ENCODE peak calls at places on chromosome 9, in eight cellular contexts. J is adrenal gland, S is ovary, E is HepG2, Q is GM12878, C is stomach, L is upper lobe of left lung, W is transverse colon. U is an unnamed sample.
A peak's percentile ranks its signal among the peaks of the same experiment; 100 is the strongest.

GRCh38 chr9:83646500-83647239 is 23.7 kb downstream of the IDNK start:
- DNase-seq in L (no peak), Q (no peak), J (no peak), S (no peak), W (no peak), C (no peak), E (no peak), U (no peak)

GRCh38 chr9:72464819-72465218 is 56.6 kb upstream of the TMC1 start:
- DNase-seq in C (no peak), L (no peak), E (no peak), Q (no peak), J (no peak), S (no peak), W (no peak), U (no peak)

GRCh38 chr9:133528887-133529262 is 4.1 kb upstream of the MYMK start:
- DNase-seq in S (no peak), E (no peak), L (no peak), J (no peak), W (no peak), Q (no peak), C (no peak), U (no peak)

GRCh38 chr9:127166651-127167524 is 44.5 kb upstream of the ANGPTL2 start:
- DNase-seq in W (peak; percentile 26), E (no peak), S (no peak), C (peak; percentile 26), J (no peak), Q (peak; percentile 94), L (no peak), U (peak; percentile 86)

GRCh38 chr9:16125637-16126036 is 572.8 kb downstream of the CCDC171 start:
- DNase-seq in W (no peak), L (no peak), Q (no peak), S (no peak), E (no peak), J (no peak), C (no peak), U (no peak)

GRCh38 chr9:81906656-81907055 is 21.6 kb upstream of the SPATA31D4 start:
- DNase-seq in E (no peak), L (no peak), W (no peak), Q (no peak), J (no peak), C (no peak), S (no peak), U (no peak)

GRCh38 chr9:114163517-114163924 is 8.2 kb downstream of the COL27A1 start:
- DNase-seq in L (peak; percentile 76), C (peak; percentile 46), Q (no peak), W (no peak), S (peak; percentile 70), E (peak; percentile 45), J (peak; percentile 50), U (no peak)

GRCh38 chr9:98087420-98088354 is 31.2 kb downstream of the NANS start:
- DNase-seq in Q (no peak), L (peak; percentile 91), C (peak; percentile 59), W (peak; percentile 22), J (no peak), S (peak; percentile 54), E (no peak), U (peak; percentile 86)

GRCh38 chr9:126109575-126109974 is 217.1 kb upstream of the MVB12B start:
- DNase-seq in E (no peak), J (no peak), W (no peak), S (no peak), Q (no peak), L (no peak), C (no peak), U (peak; percentile 13)

GRCh38 chr9:93968451-93969327 is 13.5 kb upstream of the BARX1 start:
- DNase-seq in W (no peak), L (peak; percentile 64), C (no peak), Q (no peak), S (no peak), E (peak; percentile 53), J (no peak), U (no peak)

GRCh38 chr9:124483481-124483880 is 23.7 kb downstream of the NR5A1 start:
- DNase-seq in E (no peak), J (peak; percentile 17), W (no peak), C (no peak), L (no peak), S (no peak), Q (no peak), U (no peak)

GRCh38 chr9:99336005-99336404 is 113.9 kb downstream of the SEC61B start:
- DNase-seq in J (no peak), L (no peak), E (no peak), Q (no peak), S (no peak), W (no peak), C (no peak), U (no peak)

GRCh38 chr9:132622144-132622543 is 39.7 kb downstream of the BARHL1 start:
- DNase-seq in S (no peak), E (no peak), Q (no peak), J (no peak), L (no peak), C (peak; percentile 34), W (no peak), U (no peak)

GRCh38 chr9:81080900-81081299 is 608.4 kb downstream of the TLE1 start:
- DNase-seq in Q (no peak), W (no peak), S (no peak), C (no peak), E (no peak), L (no peak), J (no peak), U (no peak)

GRCh38 chr9:98879958-98880300 is 63.8 kb upstream of the COL15A1 start:
- DNase-seq in Q (no peak), J (no peak), W (no peak), E (no peak), C (no peak), S (peak; percentile 54), L (no peak), U (no peak)

DNA sequence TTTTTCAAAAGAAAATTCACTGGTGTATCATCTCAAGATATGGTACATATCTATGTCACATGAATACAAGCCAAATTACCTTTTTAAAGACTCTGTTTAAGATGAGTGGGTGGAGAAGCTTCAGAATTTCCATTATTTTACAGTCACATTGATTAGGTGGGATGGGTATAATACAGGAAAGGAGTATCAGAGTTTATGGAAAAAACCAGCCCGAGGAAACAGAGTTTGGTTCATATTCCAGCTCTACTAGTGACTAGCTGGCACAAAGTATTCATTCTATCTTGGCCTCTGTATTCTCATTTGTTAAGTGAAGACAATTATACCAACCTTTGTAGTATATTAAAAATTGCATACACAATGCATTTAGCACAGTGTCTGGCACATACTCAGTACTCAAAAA is 46.5 kb upstream of the CDK5RAP2 start:
- DNase-seq in E (no peak), Q (no peak), J (no peak), S (no peak), W (no peak), L (no peak), C (no peak), U (no peak)
- TF ChIP-seq POLR2A in E (no peak), Q (no peak), J (no peak), S (no peak), W (no peak), L (no peak), C (no peak), U (no peak)

GRCh38 chr9:137387891-137388560 is 34.9 kb downstream of the EXD3 start:
- DNase-seq in W (no peak), J (no peak), S (no peak), C (no peak), L (peak; percentile 77), Q (no peak), E (no peak), U (no peak)
- H3K27ac ChIP-seq in W (no peak overlapping the region), J (peak overlapping the region; percentile 41), S (no peak overlapping the region), C (peak overlapping the region; percentile 29), L (peak overlapping the region; percentile 79), Q (no peak overlapping the region), E (no peak overlapping the region), U (peak overlapping the region; percentile 79)

GRCh38 chr9:69655065-69655464 is 17.1 kb downstream of the APBA1 start:
- DNase-seq in J (no peak), C (no peak), W (no peak), L (no peak), S (no peak), E (no peak), Q (no peak), U (no peak)

GRCh38 chr9:69658987-69659677 is 13.0 kb downstream of the APBA1 start:
- DNase-seq in C (no peak), E (no peak), Q (no peak), W (no peak), J (no peak), L (no peak), S (no peak), U (no peak)

GRCh38 chr9:69657269-69657668 is 14.9 kb downstream of the APBA1 start:
- DNase-seq in W (no peak), J (no peak), S (no peak), L (no peak), E (no peak), Q (no peak), C (no peak), U (no peak)

GRCh38 chr9:69660304-69660703 is 11.9 kb downstream of the APBA1 start:
- DNase-seq in L (no peak), C (no peak), E (no peak), S (no peak), Q (no peak), J (no peak), W (no peak), U (no peak)
- H3K4me1 ChIP-seq in L (no peaks in the 10 kb centered on the region), C (no peaks in the 10 kb centered on the region), E (no peaks in the 10 kb centered on the region), S (peaks cover 3% of the 10 kb centered on the region), Q (no peaks in the 10 kb centered on the region), J (no peaks in the 10 kb centered on the region), W (no peaks in the 10 kb centered on the region), U (no peaks in the 10 kb centered on the region)

GRCh38 chr9:70410368-70410767 is 4.1 kb downstream of the KLF9 start:
- DNase-seq in S (no peak), J (no peak), W (no peak), L (no peak), Q (no peak), C (no peak), E (no peak), U (no peak)

GRCh38 chr9:70411141-70411929 is 3.1 kb downstream of the KLF9 start:
- DNase-seq in L (no peak), E (peak; percentile 9), J (peak; percentile 73), C (peak; percentile 63), Q (no peak), W (peak; percentile 64), S (peak; percentile 63), U (peak; percentile 79)

GRCh38 chr9:70412678-70413426 is 1.6 kb downstream of the KLF9 start:
- DNase-seq in J (peak; percentile 95), W (peak; percentile 83), L (peak; percentile 96), Q (no peak), E (peak; percentile 37), S (peak; percentile 87), C (peak; percentile 85), U (peak; percentile 93)

GRCh38 chr9:70413427-70413797 is 1.0 kb downstream of the KLF9 start:
- DNase-seq in S (no peak), L (peak; percentile 94), E (no peak), Q (no peak), C (no peak), J (no peak), W (no peak), U (no peak)

DNA sequence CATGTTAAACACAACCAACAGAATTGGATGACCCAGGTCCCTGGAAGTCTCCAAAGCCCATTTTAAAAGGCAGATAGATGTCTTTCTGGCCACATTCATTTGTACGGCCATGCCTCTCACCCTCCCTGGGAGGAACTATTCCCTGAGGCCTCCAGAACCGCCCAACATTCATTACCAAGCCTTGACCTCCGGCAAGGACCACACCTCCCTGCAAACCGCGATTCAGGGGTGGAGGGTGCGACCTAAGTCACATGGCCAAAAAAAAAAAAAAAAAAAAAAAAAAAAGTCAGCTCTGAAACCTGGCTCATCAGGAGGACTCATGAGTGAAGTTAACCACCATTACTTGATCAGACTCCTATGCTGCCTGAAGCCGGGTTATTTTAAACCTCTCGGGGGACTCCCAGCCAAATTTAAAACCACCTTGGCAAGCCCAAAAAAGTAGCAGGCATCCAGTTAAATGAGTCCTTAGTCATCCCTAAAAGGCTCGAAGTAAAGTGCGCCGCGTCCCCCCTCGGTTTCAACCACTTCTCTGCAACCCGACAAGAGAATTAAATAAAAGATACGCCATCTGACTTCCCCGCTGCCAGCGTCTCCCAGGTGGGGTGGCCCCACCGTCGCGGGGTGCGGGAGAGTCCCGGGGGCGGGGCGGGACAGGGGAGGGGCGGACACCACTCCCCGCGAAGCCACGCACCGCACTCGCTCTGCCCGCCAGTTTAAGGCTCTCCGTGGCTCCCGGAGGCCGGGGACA is 2.4 kb downstream of the KLF9 start:
- DNase-seq in W (peak; percentile 88), C (peak; percentile 81), J (peak; percentile 82), L (peak; percentile 91), Q (peak; percentile 51), S (peak; percentile 78), E (peak; percentile 81), U (peak; percentile 92)
- TF ChIP-seq POLR2A in W (peak; percentile 93), C (no peak), J (peak; percentile 70), L (no peak), Q (no peak), S (no peak), E (peak; percentile 78), U (no peak)